ENCODE peak calls at places on chromosomes 2 and 18, in five cellular contexts. One of them, this sample, is unnamed.

GRCh38 chr2:191818725-191819333 is 28.1 kb downstream of the CAVIN2 start:
- DNase-seq in GM23248: no peak
- DNase-seq in hepatocyte: no peak
- DNase-seq in MM.1S: no peak
- DNase-seq in neural progenitor cell: no peak
- DNase-seq in this sample: no peak

GRCh38 chr18:29164020-29164706 is 987.2 kb upstream of the CDH2 start:
- DNase-seq in GM23248: peak; percentile 97
- DNase-seq in neural progenitor cell: no peak
- DNase-seq in hepatocyte: peak; percentile 70
- DNase-seq in MM.1S: no peak
- DNase-seq in this sample: peak; percentile 96

GRCh38 chr2:30250421-30250820 is 19.1 kb downstream of the LBH start:
- DNase-seq in hepatocyte: no peak
- DNase-seq in GM23248: no peak
- DNase-seq in neural progenitor cell: no peak
- DNase-seq in MM.1S: no peak
- DNase-seq in this sample: no peak

GRCh38 chr18:44507729-44508325 is 172.9 kb upstream of the SETBP1 start:
- DNase-seq in GM23248: no peak
- DNase-seq in MM.1S: no peak
- DNase-seq in neural progenitor cell: no peak
- DNase-seq in hepatocyte: no peak
- DNase-seq in this sample: no peak

GRCh38 chr18:59249186-59249774 is 24.0 kb downstream of the RAX start:
- DNase-seq in MM.1S: peak; percentile 70
- DNase-seq in neural progenitor cell: peak; percentile 78
- DNase-seq in hepatocyte: peak; percentile 81
- DNase-seq in GM23248: peak; percentile 90
- DNase-seq in this sample: peak; percentile 90

GRCh38 chr18:3526421-3527354 is 76.7 kb downstream of the TGIF1 start:
- DNase-seq in hepatocyte: peak; percentile 34
- DNase-seq in neural progenitor cell: peak; percentile 65
- DNase-seq in MM.1S: peak; percentile 85
- DNase-seq in GM23248: peak; percentile 12
- DNase-seq in this sample: no peak

GRCh38 chr18:79378416-79379250 is 17.1 kb upstream of the NFATC1 start:
- DNase-seq in MM.1S: peak; percentile 37
- DNase-seq in neural progenitor cell: peak; percentile 92
- DNase-seq in GM23248: peak; percentile 87
- DNase-seq in hepatocyte: peak; percentile 89
- DNase-seq in this sample: peak; percentile 76

GRCh38 chr18:49630246-49630699 is 68.4 kb downstream of the LIPG start:
- DNase-seq in hepatocyte: peak; percentile 65
- DNase-seq in neural progenitor cell: no peak
- DNase-seq in MM.1S: no peak
- DNase-seq in GM23248: no peak
- DNase-seq in this sample: no peak

GRCh38 chr2:71608441-71608840 is 155.1 kb downstream of the DYSF start:
- DNase-seq in GM23248: no peak
- DNase-seq in hepatocyte: no peak
- DNase-seq in MM.1S: no peak
- DNase-seq in neural progenitor cell: no peak
- DNase-seq in this sample: no peak

GRCh38 chr2:54864727-54865126 is 141.3 kb downstream of the EML6 start:
- DNase-seq in neural progenitor cell: no peak
- DNase-seq in hepatocyte: no peak
- DNase-seq in MM.1S: no peak
- DNase-seq in GM23248: no peak
- DNase-seq in this sample: no peak

GRCh38 chr18:13528739-13529392 is 197.5 kb downstream of the FAM210A start:
- DNase-seq in neural progenitor cell: no peak
- DNase-seq in MM.1S: no peak
- DNase-seq in hepatocyte: no peak
- DNase-seq in GM23248: no peak
- DNase-seq in this sample: no peak

GRCh38 chr18:13530879-13531387 is 195.4 kb downstream of the FAM210A start:
- DNase-seq in neural progenitor cell: peak; percentile 52
- DNase-seq in hepatocyte: peak; percentile 55
- DNase-seq in GM23248: peak; percentile 72
- DNase-seq in MM.1S: peak; percentile 37
- DNase-seq in this sample: peak; percentile 47

GRCh38 chr18:13530215-13530878 is 196.0 kb downstream of the FAM210A start:
- DNase-seq in neural progenitor cell: no peak
- DNase-seq in GM23248: no peak
- DNase-seq in MM.1S: no peak
- DNase-seq in hepatocyte: no peak
- DNase-seq in this sample: no peak

GRCh38 chr18:13532406-13533075 is 193.8 kb downstream of the FAM210A start:
- DNase-seq in GM23248: no peak
- DNase-seq in MM.1S: no peak
- DNase-seq in neural progenitor cell: no peak
- DNase-seq in hepatocyte: no peak
- DNase-seq in this sample: no peak

DNA sequence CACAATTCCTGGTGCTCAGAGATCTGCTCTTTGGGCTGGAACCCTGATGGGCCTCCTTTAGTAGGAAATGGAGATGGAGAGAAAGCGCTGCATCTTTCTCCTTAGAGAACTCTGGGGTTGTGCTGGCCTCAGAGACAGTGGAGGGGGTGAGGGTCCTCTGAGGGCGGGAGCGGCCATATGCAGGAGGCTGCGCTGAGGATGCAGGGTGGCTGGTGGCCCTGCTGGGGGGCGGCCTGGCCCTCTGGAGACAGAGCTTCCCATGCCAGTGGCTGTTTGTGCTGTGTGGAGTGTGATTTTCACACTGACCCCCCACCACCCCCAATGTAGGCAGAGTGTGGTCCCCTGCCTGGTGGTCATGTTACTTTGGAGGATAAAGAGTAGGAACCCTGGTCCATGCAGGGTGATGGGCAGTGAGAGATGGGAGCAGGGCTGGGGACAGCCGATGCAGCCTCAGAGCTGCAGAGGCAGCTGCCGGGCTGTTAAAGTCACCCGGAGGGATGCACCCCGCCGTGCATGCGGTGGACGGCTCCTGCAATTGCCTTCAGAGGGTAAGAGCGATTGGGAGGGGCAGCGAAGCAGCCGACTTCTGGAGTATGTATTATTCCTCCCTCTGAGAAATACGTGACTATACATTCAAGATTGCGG is 194.6 kb downstream of the FAM210A start:
- DNase-seq in neural progenitor cell: no peak
- DNase-seq in GM23248: no peak
- DNase-seq in MM.1S: no peak
- DNase-seq in hepatocyte: no peak
- DNase-seq in this sample: no peak
- TF ChIP-seq EZH2phosphoT487 in neural progenitor cell: no peak
- TF ChIP-seq EZH2phosphoT487 in GM23248: no peak
- TF ChIP-seq EZH2phosphoT487 in MM.1S: no peak
- TF ChIP-seq EZH2phosphoT487 in hepatocyte: no peak
- TF ChIP-seq EZH2phosphoT487 in this sample: no peak

DNA sequence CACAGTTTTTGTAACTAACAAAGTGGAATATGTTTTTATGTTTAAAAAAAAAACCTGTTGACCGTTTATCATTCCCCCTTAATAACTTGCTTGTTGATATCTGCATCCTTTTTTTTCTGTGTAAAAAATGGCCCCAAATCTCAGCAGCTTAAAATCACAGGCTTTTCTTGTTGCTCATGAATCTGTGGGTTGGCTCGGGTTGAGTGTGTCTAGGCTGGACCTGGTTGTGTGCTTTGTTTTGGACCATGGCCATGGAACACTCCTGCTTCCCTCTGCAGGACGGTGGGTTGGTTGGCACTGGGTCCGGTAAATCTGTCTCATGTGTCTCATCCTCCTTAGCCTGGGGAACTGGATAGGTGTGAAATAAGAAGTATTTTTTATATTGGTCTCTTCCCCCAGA is 139.0 kb upstream of the LINC00305 start:
- DNase-seq in hepatocyte: no peak
- DNase-seq in GM23248: no peak
- DNase-seq in MM.1S: no peak
- DNase-seq in neural progenitor cell: no peak
- DNase-seq in this sample: no peak
- TF ChIP-seq EZH2phosphoT487 in hepatocyte: no peak
- TF ChIP-seq EZH2phosphoT487 in GM23248: no peak
- TF ChIP-seq EZH2phosphoT487 in MM.1S: no peak
- TF ChIP-seq EZH2phosphoT487 in neural progenitor cell: no peak
- TF ChIP-seq EZH2phosphoT487 in this sample: no peak

DNA sequence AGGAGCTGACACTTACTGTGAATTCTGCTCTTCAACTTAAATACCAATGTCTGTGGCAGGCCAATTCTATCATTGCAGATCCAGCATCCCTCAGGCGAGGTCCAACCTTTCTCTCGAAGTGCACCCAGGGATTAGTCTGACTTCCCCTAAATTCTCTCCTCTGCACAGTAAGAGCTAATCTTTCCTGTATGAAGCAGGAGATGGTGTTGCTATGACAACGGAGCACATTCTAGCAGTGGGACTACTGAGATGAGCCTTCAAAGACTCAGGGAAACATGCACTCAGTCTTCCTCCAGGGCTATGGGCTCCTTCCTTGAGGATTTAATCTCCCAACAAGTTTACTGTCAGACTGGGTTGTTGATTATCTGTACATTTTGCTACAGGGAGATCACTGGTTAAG is 176.3 kb downstream of the NOL4 start:
- DNase-seq in GM23248: no peak
- DNase-seq in hepatocyte: no peak
- DNase-seq in neural progenitor cell: peak; percentile 72
- DNase-seq in MM.1S: no peak
- DNase-seq in this sample: no peak
- TF ChIP-seq EZH2phosphoT487 in GM23248: no peak
- TF ChIP-seq EZH2phosphoT487 in hepatocyte: no peak
- TF ChIP-seq EZH2phosphoT487 in neural progenitor cell: no peak
- TF ChIP-seq EZH2phosphoT487 in MM.1S: no peak
- TF ChIP-seq EZH2phosphoT487 in this sample: no peak

GRCh38 chr18:62688743-62689317 is 26.5 kb upstream of the PHLPP1 start:
- DNase-seq in GM23248: no peak
- DNase-seq in hepatocyte: no peak
- DNase-seq in neural progenitor cell: no peak
- DNase-seq in MM.1S: no peak
- DNase-seq in this sample: no peak

GRCh38 chr18:62693659-62694058 is 21.7 kb upstream of the PHLPP1 start:
- DNase-seq in GM23248: no peak
- DNase-seq in hepatocyte: no peak
- DNase-seq in neural progenitor cell: no peak
- DNase-seq in MM.1S: no peak
- DNase-seq in this sample: no peak

DNA sequence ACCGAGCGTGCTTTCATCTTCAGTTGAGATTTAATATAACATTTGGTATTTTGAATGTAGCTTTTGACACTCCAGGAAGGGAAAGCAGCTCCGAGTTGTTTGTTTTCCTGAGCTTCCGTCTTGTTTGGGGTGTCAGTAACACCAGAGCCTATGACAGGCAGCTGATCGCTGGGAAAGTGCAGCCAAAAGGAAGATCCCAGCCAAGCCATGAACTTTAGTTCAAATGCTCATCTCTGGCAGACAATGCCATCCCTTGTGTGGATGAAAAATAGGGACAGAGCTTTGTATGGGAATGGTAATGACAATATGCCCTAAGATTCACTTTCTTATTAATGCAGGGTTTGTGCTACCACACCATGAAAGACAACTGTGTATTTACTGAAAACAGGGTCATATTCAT is 24.9 kb upstream of the PHLPP1 start:
- DNase-seq in MM.1S: no peak
- DNase-seq in GM23248: no peak
- DNase-seq in hepatocyte: no peak
- DNase-seq in neural progenitor cell: no peak
- DNase-seq in this sample: no peak
- TF ChIP-seq EZH2phosphoT487 in MM.1S: no peak
- TF ChIP-seq EZH2phosphoT487 in GM23248: no peak
- TF ChIP-seq EZH2phosphoT487 in hepatocyte: no peak
- TF ChIP-seq EZH2phosphoT487 in neural progenitor cell: no peak
- TF ChIP-seq EZH2phosphoT487 in this sample: no peak

DNA sequence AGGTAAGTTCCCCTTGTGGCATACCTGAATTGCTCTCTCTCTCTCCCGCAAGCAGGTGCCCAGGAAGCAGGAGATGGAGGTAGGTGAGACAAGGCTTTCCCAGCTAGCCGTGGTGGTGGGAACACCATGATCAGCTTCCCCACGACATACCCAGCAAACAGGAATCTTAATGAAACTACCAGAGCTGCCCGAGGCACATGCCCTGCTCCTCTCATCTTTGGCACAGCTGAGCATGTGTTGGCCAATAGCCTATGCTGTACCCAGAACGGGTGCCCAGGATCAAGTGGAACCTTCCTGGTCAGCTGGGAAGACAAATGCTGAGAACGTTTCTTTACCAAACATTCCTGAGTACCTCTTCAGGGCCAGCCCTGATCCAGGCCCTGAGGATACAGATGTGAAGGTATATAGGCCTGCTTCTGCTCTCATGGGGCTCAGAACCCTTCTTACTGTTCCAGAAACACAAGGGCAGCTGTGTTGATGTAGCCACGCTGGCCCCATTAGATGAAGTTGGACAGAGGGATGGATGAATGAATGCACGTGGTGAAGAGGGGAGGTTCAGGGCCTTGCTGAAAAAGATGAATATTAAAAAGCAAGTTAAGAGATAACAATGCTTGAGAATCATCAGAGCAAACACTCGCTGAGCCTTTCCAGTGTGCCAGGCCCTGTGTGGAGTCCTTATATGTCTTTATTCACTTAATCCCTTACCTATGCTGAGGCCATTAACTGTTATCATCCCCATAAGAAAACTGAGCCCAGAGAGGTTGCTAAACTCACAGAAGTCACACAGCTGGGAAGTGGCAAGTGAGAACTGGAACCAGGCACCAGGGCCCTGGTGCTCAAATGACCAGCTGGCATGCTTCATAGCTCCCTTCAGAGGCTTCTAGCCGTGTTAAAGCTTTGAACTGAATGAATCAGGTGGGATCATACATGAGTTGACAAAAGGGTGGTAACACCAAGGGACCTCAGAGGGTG is 68.8 kb upstream of the TMEM247 start:
- DNase-seq in GM23248: no peak
- DNase-seq in hepatocyte: no peak
- DNase-seq in MM.1S: no peak
- DNase-seq in neural progenitor cell: no peak
- DNase-seq in this sample: no peak
- TF ChIP-seq EZH2phosphoT487 in GM23248: no peak
- TF ChIP-seq EZH2phosphoT487 in hepatocyte: no peak
- TF ChIP-seq EZH2phosphoT487 in MM.1S: no peak
- TF ChIP-seq EZH2phosphoT487 in neural progenitor cell: no peak
- TF ChIP-seq EZH2phosphoT487 in this sample: no peak

GRCh38 chr2:106857882-106858478 is 28.0 kb downstream of the ST6GAL2 start:
- DNase-seq in neural progenitor cell: no peak
- DNase-seq in GM23248: no peak
- DNase-seq in MM.1S: no peak
- DNase-seq in hepatocyte: no peak
- DNase-seq in this sample: peak; percentile 78

GRCh38 chr2:106863387-106863786 is 22.6 kb downstream of the ST6GAL2 start:
- DNase-seq in GM23248: peak; percentile 4
- DNase-seq in neural progenitor cell: peak; percentile 20
- DNase-seq in hepatocyte: peak; percentile 16
- DNase-seq in MM.1S: no peak
- DNase-seq in this sample: peak; percentile 60

GRCh38 chr2:106864051-106864450 is 21.9 kb downstream of the ST6GAL2 start:
- DNase-seq in GM23248: no peak
- DNase-seq in MM.1S: no peak
- DNase-seq in hepatocyte: no peak
- DNase-seq in neural progenitor cell: no peak
- DNase-seq in this sample: no peak

GRCh38 chr2:106859498-106859897 is 26.5 kb downstream of the ST6GAL2 start:
- DNase-seq in MM.1S: no peak
- DNase-seq in neural progenitor cell: no peak
- DNase-seq in GM23248: no peak
- DNase-seq in hepatocyte: no peak
- DNase-seq in this sample: no peak

GRCh38 chr2:106858810-106859209 is 27.2 kb downstream of the ST6GAL2 start:
- DNase-seq in hepatocyte: no peak
- DNase-seq in neural progenitor cell: no peak
- DNase-seq in MM.1S: no peak
- DNase-seq in GM23248: no peak
- DNase-seq in this sample: no peak
- TF ChIP-seq EZH2phosphoT487 in hepatocyte: no peak
- TF ChIP-seq EZH2phosphoT487 in neural progenitor cell: no peak
- TF ChIP-seq EZH2phosphoT487 in MM.1S: no peak
- TF ChIP-seq EZH2phosphoT487 in GM23248: no peak
- TF ChIP-seq EZH2phosphoT487 in this sample: no peak

This sample was measured in PC-3.